ENCODE peak calls at places on chromosomes 16 and 17, in four cellular contexts. O is stimulated activated CD4-positive, alpha-beta T cell treated with anti-CD3 and anti-CD28 coated beads, Interleukin-2, amount 100 ng/mL, for 48 hours; P is activated gamma-delta T cell; Q is hepatocyte. T is an unnamed sample.

GRCh38 chr17:44775838-44776621 is 17.2 kb downstream of the ADAM11 start:
- DNase-seq in O (no peak), P (no peak), Q (peak; percentile 99), T (no peak)

GRCh38 chr17:74330446-74330845 is 4.4 kb downstream of the KIF19 start:
- DNase-seq in O (no peak), P (no peak), Q (no peak), T (no peak)

GRCh38 chr17:70819183-70819582 is 649.9 kb downstream of the KCNJ2 start:
- DNase-seq in O (no peak), P (no peak), Q (no peak), T (no peak)

GRCh38 chr17:10875984-10876555 is 38.2 kb upstream of the PIRT start:
- DNase-seq in O (peak; percentile 20), P (no peak), Q (peak; percentile 69), T (peak; percentile 26)

GRCh38 chr17:51611585-51611984 is 351.2 kb downstream of the UTP18 start:
- DNase-seq in O (no peak), P (no peak), Q (no peak), T (no peak)

GRCh38 chr16:89137666-89138512 is 33.7 kb upstream of the CDH15 start:
- DNase-seq in O (no peak), P (no peak), Q (no peak), T (peak; percentile 52)

GRCh38 chr17:35243459-35244204 is 760 bp downstream of the SLFN5 start:
- DNase-seq in O (peak; percentile 47), P (no peak), Q (peak; percentile 44), T (no peak)

GRCh38 chr16:62383941-62384340 is 347.7 kb upstream of the CDH8 start:
- DNase-seq in O (no peak), P (no peak), Q (no peak), T (no peak)

GRCh38 chr17:68248199-68248825 is 469 bp downstream of the AMZ2 start:
- DNase-seq in O (no peak), P (no peak), Q (peak; percentile 66), T (peak; percentile 65)

GRCh38 chr16:31409433-31409832 is 16.3 kb downstream of the ITGAD start:
- DNase-seq in O (no peak), P (no peak), Q (no peak), T (no peak)

GRCh38 chr17:62854026-62854425 is 45.9 kb upstream of the MARCHF10 start:
- DNase-seq in O (no peak), P (no peak), Q (no peak), T (no peak)

GRCh38 chr17:50276588-50277356 is 2.5 kb downstream of the TMEM92 start:
- DNase-seq in O (no peak), P (no peak), Q (no peak), T (no peak)

GRCh38 chr16:47732122-47732805 is 271.1 kb downstream of the PHKB start:
- DNase-seq in O (no peak), P (no peak), Q (no peak), T (no peak)

GRCh38 chr16:69408451-69408850 is 16.0 kb upstream of the CYB5B start:
- DNase-seq in O (no peak), P (no peak), Q (peak; percentile 27), T (no peak)

GRCh38 chr16:30886145-30886544 is 7.7 kb downstream of the BCL7C start:
- DNase-seq in O (no peak), P (no peak), Q (no peak), T (no peak)

GRCh38 chr17:80891096-80892018 is 100.3 kb upstream of the CHMP6 start:
- DNase-seq in O (peak; percentile 59), P (peak; percentile 41), Q (peak; percentile 26), T (peak; percentile 30)

GRCh38 chr17:73644145-73645049 is at the start of gene SDK2:
- DNase-seq in O (peak; percentile 4), P (no peak), Q (peak; percentile 53), T (peak; percentile 87)

GRCh38 chr17:17096438-17097178 is 54.4 kb downstream of the MPRIP start:
- DNase-seq in O (no peak), P (no peak), Q (peak; percentile 69), T (no peak)

GRCh38 chr17:38590988-38591758 is 14.6 kb downstream of the SRCIN1 start:
- DNase-seq in O (no peak), P (no peak), Q (no peak), T (peak; percentile 75)

GRCh38 chr16:86395477-86395876 is 114.8 kb upstream of the FOXF1 start:
- DNase-seq in O (no peak), P (no peak), Q (no peak), T (no peak)

GRCh38 chr17:81665205-81666091 is 957 bp downstream of the OXLD1 start:
- DNase-seq in O (peak; percentile 51), P (no peak), Q (no peak), T (peak; percentile 72)

GRCh38 chr16:89921699-89922476 is 1.3 kb upstream of the TUBB3 start:
- DNase-seq in O (no peak), P (no peak), Q (peak; percentile 95), T (peak; percentile 75)

GRCh38 chr16:75258807-75259141 is 7.3 kb upstream of the BCAR1 start:
- DNase-seq in O (no peak), P (no peak), Q (no peak), T (peak; percentile 21)

GRCh38 chr16:84930298-84931106 is 80.8 kb downstream of the ZDHHC7 start:
- DNase-seq in O (peak; percentile 14), P (no peak), Q (no peak), T (no peak)

GRCh38 chr17:66468241-66469087 is 166.1 kb downstream of the PRKCA start:
- DNase-seq in O (no peak), P (no peak), Q (peak; percentile 39), T (no peak)

GRCh38 chr16:11056090-11056988 is 112.0 kb downstream of the CLEC16A start:
- DNase-seq in O (no peak), P (no peak), Q (no peak), T (no peak)

GRCh38 chr17:41784207-41784744 is 2.2 kb downstream of the JUP start:
- DNase-seq in O (no peak), P (no peak), Q (peak; percentile 68), T (no peak)

GRCh38 chr17:18016426-18016825 is 22.5 kb downstream of the ATPAF2 start:
- DNase-seq in O (no peak), P (no peak), Q (no peak), T (no peak)

GRCh38 chr16:25108054-25108453 is 3.5 kb upstream of the LCMT1 start:
- DNase-seq in O (no peak), P (no peak), Q (no peak), T (no peak)

GRCh38 chr16:5428932-5429331 is 331.3 kb upstream of the EEF2KMT start:
- DNase-seq in O (no peak), P (no peak), Q (peak; percentile 46), T (no peak)